ENCODE peak calls at places on chromosomes 1 and 21, in four cellular contexts. I is testis, M is heart left ventricle, C is prostate gland. A is an unnamed sample. For H3K4me1, the result is how much of the 10 kb centered on the place peaks cover.

GRCh38 chr1:89312572-89312971 is 39.9 kb upstream of the GBP5 start:
- DNase-seq in I (no peak), M (no peak), C (no peak), A (no peak)

GRCh38 chr1:58919986-58920376 is 136.1 kb upstream of the JUN start:
- DNase-seq in I (no peak), M (no peak), C (no peak), A (no peak)

GRCh38 chr1:39539252-39539790 is 37.3 kb downstream of the PABPC4 start:
- DNase-seq in I (peak), M (peak), C (peak), A (peak)

GRCh38 chr21:15283789-15284188 is 219.0 kb upstream of the NRIP1 start:
- DNase-seq in I (no peak), M (no peak), C (no peak), A (no peak)

GRCh38 chr21:45192332-45192731 is 95.4 kb downstream of the POFUT2 start:
- DNase-seq in I (no peak), M (no peak), C (no peak), A (no peak)

GRCh38 chr1:3555131-3555920 is 56.0 kb downstream of the MEGF6 start:
- DNase-seq in I (no peak), M (no peak), C (no peak), A (no peak)

GRCh38 chr21:39077816-39078215 is 105.4 kb downstream of the PSMG1 start:
- DNase-seq in I (no peak), M (no peak), C (peak), A (no peak)

GRCh38 chr1:175254190-175254589 is 61.6 kb upstream of the KIAA0040 start:
- DNase-seq in I (no peak), M (peak), C (no peak), A (no peak)

GRCh38 chr21:26962516-26963305 is 4.2 kb downstream of the ADAMTS5 start:
- DNase-seq in I (no peak), M (no peak), C (no peak), A (no peak)

GRCh38 chr1:244792188-244792850 is 43.1 kb upstream of the COX20 start:
- DNase-seq in I (no peak), M (no peak), C (no peak), A (no peak)

GRCh38 chr1:226973371-226973897 is 33.3 kb downstream of the COQ8A start:
- DNase-seq in I (peak), M (peak), C (no peak), A (peak)

GRCh38 chr1:45001011-45001481 is 10.1 kb downstream of the HECTD3 start:
- DNase-seq in I (peak), M (no peak), C (no peak), A (no peak)

GRCh38 chr1:206923009-206923960 is 1.5 kb upstream of the FCMR start:
- DNase-seq in I (no peak), M (peak), C (no peak), A (no peak)

GRCh38 chr1:165717918-165718515 is 19.7 kb upstream of the ALDH9A1 start:
- DNase-seq in I (peak), M (peak), C (peak), A (no peak)

GRCh38 chr1:170530972-170531757 is 801 bp upstream of the GORAB start:
- DNase-seq in I (peak), M (peak), C (no peak), A (no peak)

GRCh38 chr1:225710804-225711203 is 57.9 kb upstream of the ENAH start:
- DNase-seq in I (no peak), M (no peak), C (no peak), A (peak)

GRCh38 chr1:8777867-8778266 is 39.6 kb downstream of the RERE start:
- DNase-seq in I (no peak), M (no peak), C (no peak), A (no peak)

GRCh38 chr1:68128157-68128556 is 77.7 kb upstream of the DIRAS3 start:
- DNase-seq in I (no peak), M (no peak), C (no peak), A (no peak)

GRCh38 chr1:227766015-227766634 is 30.9 kb downstream of the SNAP47 start:
- DNase-seq in I (no peak), M (no peak), C (no peak), A (no peak)

GRCh38 chr1:227998374-227999055 is 8.3 kb upstream of the WNT3A start:
- DNase-seq in I (no peak), M (no peak), C (no peak), A (peak)

GRCh38 chr1:213987876-213988638 is at the start of gene PROX1:
- DNase-seq in I (peak), M (peak), C (peak), A (peak)
- H3K4me3 ChIP-seq in I (peak), M (peak), C (peak), A (peak)

DNA sequence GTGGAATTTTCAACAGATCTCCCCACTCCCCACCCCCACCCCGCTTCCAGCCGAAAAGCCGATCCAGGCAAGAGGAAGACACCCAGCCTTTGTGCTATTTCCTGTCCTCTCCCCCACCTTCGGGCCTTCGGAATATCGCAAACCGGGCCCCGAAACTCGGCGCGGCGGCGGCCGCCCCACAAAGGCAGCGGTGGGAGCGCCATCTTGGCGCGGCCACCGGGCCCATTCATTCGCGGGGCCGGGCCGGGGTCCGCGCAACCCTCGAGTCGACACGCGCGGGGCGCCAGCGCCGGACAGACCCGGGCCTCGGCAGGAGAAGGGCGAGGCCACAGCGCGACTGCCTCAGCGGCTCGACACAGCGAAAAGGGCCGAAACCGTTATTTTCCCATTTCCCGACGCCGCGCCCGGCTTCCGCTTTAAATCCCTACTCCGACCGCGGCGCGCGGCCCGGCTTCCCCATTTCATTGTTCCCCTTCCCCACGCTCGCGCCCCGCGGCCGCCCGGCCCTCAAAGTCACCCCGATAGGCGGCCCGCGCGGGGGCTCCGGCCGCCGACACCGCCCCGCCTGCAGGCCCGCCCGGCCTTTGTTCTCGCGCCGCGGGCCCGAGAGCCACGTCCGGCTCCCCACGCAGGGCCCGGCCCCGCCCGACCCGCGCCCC is 911 bp downstream of the GNB1 start:
- DNase-seq in I (peak), M (peak), C (no peak), A (no peak)
- H3K4me1 ChIP-seq in I (under half), M (half or more), C (under half), A (half or more)

GRCh38 chr1:99726818-99727217 is 39.6 kb downstream of the FRRS1 start:
- DNase-seq in I (no peak), M (no peak), C (no peak), A (no peak)
- H3K4me3 ChIP-seq in I (no peak), M (no peak), C (no peak), A (no peak)

GRCh38 chr1:192629602-192630001 is 6.3 kb upstream of the RGS13 start:
- DNase-seq in I (no peak), M (no peak), C (no peak), A (no peak)
- H3K4me1 ChIP-seq in I (under half), M (under half), C (under half), A (under half)

GRCh38 chr1:229579101-229579651 is 20.7 kb upstream of the ABCB10 start:
- DNase-seq in I (peak), M (peak), C (peak), A (peak)
- H3K4me3 ChIP-seq in I (no peak), M (no peak), C (no peak), A (no peak)

DNA sequence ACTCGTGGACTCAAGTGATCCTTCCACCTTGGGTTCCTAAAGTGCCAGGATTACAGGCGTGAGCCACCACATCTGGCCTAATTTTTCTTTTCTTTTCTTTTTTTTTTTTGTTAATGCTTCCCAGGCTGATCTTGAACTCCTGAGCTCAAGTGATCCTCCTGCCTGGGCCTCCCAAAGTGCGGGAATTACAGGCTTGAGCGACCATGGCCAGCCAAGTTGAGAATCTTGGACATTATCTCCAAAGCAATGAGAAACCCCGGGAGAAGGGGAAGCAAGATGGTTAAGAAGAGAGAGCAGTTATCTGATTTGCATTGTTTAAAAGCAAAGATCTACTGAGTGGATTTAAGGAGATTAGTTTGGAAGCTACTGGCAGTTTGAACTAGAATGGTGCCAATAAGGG is 9.1 kb downstream of the HIPK1 start:
- DNase-seq in I (no peak), M (no peak), C (no peak), A (no peak)
- H3K4me1 ChIP-seq in I (under half), M (under half), C (under half), A (under half)

GRCh38 chr1:208189183-208189582 is 55.0 kb downstream of the PLXNA2 start:
- DNase-seq in I (no peak), M (no peak), C (no peak), A (no peak)
- H3K4me3 ChIP-seq in I (no peak), M (no peak), C (no peak), A (no peak)

GRCh38 chr1:92969517-92969916 is 8.3 kb upstream of the DIPK1A start:
- DNase-seq in I (no peak), M (no peak), C (no peak), A (no peak)
- H3K4me1 ChIP-seq in I (under half), M (under half), C (under half), A (under half)

GRCh38 chr1:54336121-54336520 is 70.1 kb downstream of the SSBP3 start:
- DNase-seq in I (no peak), M (no peak), C (no peak), A (no peak)
- H3K4me3 ChIP-seq in I (no peak), M (no peak), C (no peak), A (no peak)

A was measured in sigmoid colon.